ENCODE peak calls at places on chromosomes 4 and X, in ten cellular contexts. One of them, this sample, is unnamed.

GRCh38 chrX:153922932-153923857 is 2.9 kb downstream of the ARHGAP4 start:
- DNase-seq in stomach: peak
- DNase-seq in IMR-90: peak
- DNase-seq in fibroblast of pulmonary artery: peak
- DNase-seq in adipocyte: peak
- DNase-seq in uterus: peak
- DNase-seq in Peyer's patch: peak
- DNase-seq in endodermal cell: no peak
- DNase-seq in GM12865: no peak
- DNase-seq in pancreas: peak
- DNase-seq in this sample: peak

GRCh38 chr4:81412941-81413488 is 58.7 kb downstream of the RASGEF1B start:
- DNase-seq in uterus: no peak
- DNase-seq in Peyer's patch: no peak
- DNase-seq in endodermal cell: no peak
- DNase-seq in fibroblast of pulmonary artery: no peak
- DNase-seq in adipocyte: no peak
- DNase-seq in stomach: no peak
- DNase-seq in IMR-90: no peak
- DNase-seq in pancreas: no peak
- DNase-seq in GM12865: no peak
- DNase-seq in this sample: no peak

GRCh38 chr4:1366371-1367229 is 19.6 kb downstream of the UVSSA start:
- DNase-seq in uterus: no peak
- DNase-seq in endodermal cell: no peak
- DNase-seq in adipocyte: no peak
- DNase-seq in Peyer's patch: no peak
- DNase-seq in GM12865: no peak
- DNase-seq in fibroblast of pulmonary artery: no peak
- DNase-seq in pancreas: peak
- DNase-seq in IMR-90: no peak
- DNase-seq in stomach: no peak
- DNase-seq in this sample: no peak

GRCh38 chrX:11375614-11376119 is 82.5 kb downstream of the AMELX start:
- DNase-seq in IMR-90: no peak
- DNase-seq in stomach: no peak
- DNase-seq in uterus: no peak
- DNase-seq in fibroblast of pulmonary artery: no peak
- DNase-seq in adipocyte: no peak
- DNase-seq in pancreas: no peak
- DNase-seq in GM12865: no peak
- DNase-seq in Peyer's patch: no peak
- DNase-seq in endodermal cell: no peak
- DNase-seq in this sample: no peak

GRCh38 chr4:98851806-98852205 is 77.1 kb downstream of the EIF4E start:
- DNase-seq in adipocyte: peak
- DNase-seq in Peyer's patch: no peak
- DNase-seq in fibroblast of pulmonary artery: peak
- DNase-seq in endodermal cell: no peak
- DNase-seq in uterus: no peak
- DNase-seq in GM12865: no peak
- DNase-seq in stomach: no peak
- DNase-seq in pancreas: no peak
- DNase-seq in IMR-90: peak
- DNase-seq in this sample: no peak

GRCh38 chrX:68686684-68687045 is 39.2 kb downstream of the STARD8 start:
- DNase-seq in GM12865: no peak
- DNase-seq in stomach: no peak
- DNase-seq in fibroblast of pulmonary artery: peak
- DNase-seq in Peyer's patch: no peak
- DNase-seq in adipocyte: no peak
- DNase-seq in uterus: peak
- DNase-seq in pancreas: no peak
- DNase-seq in endodermal cell: no peak
- DNase-seq in IMR-90: no peak
- DNase-seq in this sample: peak

GRCh38 chr4:1050486-1051213 is 39.2 kb downstream of the FGFRL1 start:
- DNase-seq in uterus: no peak
- DNase-seq in IMR-90: no peak
- DNase-seq in Peyer's patch: peak
- DNase-seq in endodermal cell: peak
- DNase-seq in fibroblast of pulmonary artery: no peak
- DNase-seq in stomach: peak
- DNase-seq in adipocyte: no peak
- DNase-seq in pancreas: no peak
- DNase-seq in GM12865: no peak
- DNase-seq in this sample: no peak

GRCh38 chr4:52105276-52105675 is 54.2 kb downstream of the SPATA18 start:
- DNase-seq in stomach: no peak
- DNase-seq in fibroblast of pulmonary artery: no peak
- DNase-seq in IMR-90: no peak
- DNase-seq in adipocyte: no peak
- DNase-seq in endodermal cell: no peak
- DNase-seq in GM12865: no peak
- DNase-seq in Peyer's patch: no peak
- DNase-seq in pancreas: no peak
- DNase-seq in uterus: no peak
- DNase-seq in this sample: no peak

GRCh38 chr4:164252286-164252685 is 501.6 kb upstream of the SMIM31 start:
- DNase-seq in Peyer's patch: no peak
- DNase-seq in stomach: no peak
- DNase-seq in endodermal cell: peak
- DNase-seq in adipocyte: no peak
- DNase-seq in uterus: no peak
- DNase-seq in IMR-90: no peak
- DNase-seq in fibroblast of pulmonary artery: no peak
- DNase-seq in GM12865: no peak
- DNase-seq in pancreas: no peak
- DNase-seq in this sample: no peak

GRCh38 chr4:113433536-113434246 is 327.8 kb downstream of the CAMK2D start:
- DNase-seq in IMR-90: no peak
- DNase-seq in pancreas: no peak
- DNase-seq in stomach: no peak
- DNase-seq in uterus: no peak
- DNase-seq in GM12865: no peak
- DNase-seq in adipocyte: no peak
- DNase-seq in Peyer's patch: no peak
- DNase-seq in endodermal cell: no peak
- DNase-seq in fibroblast of pulmonary artery: no peak
- DNase-seq in this sample: no peak

DNA sequence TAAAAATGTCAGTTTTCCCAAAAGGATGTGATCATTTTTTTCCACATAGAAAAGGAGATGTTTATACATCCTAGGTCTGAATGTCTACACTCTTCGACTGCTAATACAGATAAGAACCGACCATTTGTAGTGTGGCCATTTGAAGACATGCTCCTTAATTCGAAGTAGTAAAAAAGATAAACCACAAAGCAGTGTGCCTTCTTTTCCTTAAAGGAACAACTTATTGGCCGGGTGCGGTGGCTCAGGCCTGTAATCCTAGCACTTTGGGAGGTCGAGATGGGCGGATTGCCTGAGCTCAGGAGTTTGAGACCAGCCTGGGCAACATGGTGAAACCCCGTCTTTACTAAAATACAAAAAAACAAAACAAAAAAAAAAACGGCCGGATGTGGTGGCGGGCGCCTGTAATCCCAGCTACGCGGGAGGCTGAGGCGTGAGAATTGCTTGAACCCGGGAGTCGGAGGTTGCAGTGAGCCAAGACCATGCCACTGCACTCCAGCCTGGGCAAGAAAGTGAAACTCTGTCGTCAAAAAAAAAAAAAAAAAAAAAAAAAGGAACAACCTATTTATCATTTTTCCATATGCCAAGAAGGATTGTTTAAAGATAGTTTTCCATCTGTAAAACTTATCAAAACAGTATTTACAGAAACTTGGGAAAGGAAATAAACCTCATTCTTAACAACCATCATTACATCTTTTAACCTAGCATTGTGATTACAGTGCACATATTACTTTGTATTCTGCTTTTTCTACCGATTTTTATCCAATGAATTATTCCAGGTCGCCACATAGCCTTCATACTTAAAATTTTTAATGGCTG is 2.6 kb downstream of the INTS6L start:
- DNase-seq in endodermal cell: no peak
- DNase-seq in Peyer's patch: no peak
- DNase-seq in IMR-90: no peak
- DNase-seq in stomach: no peak
- DNase-seq in GM12865: no peak
- DNase-seq in adipocyte: no peak
- DNase-seq in fibroblast of pulmonary artery: no peak
- DNase-seq in pancreas: no peak
- DNase-seq in uterus: no peak
- DNase-seq in this sample: no peak
- H3K4me3 ChIP-seq in endodermal cell: peak
- H3K4me3 ChIP-seq in Peyer's patch: no peak
- H3K4me3 ChIP-seq in IMR-90: no peak
- H3K4me3 ChIP-seq in stomach: no peak
- H3K4me3 ChIP-seq in GM12865: peak
- H3K4me3 ChIP-seq in adipocyte: peak
- H3K4me3 ChIP-seq in fibroblast of pulmonary artery: no peak
- H3K4me3 ChIP-seq in pancreas: peak
- H3K4me3 ChIP-seq in uterus: no peak
- H3K4me3 ChIP-seq in this sample: no peak

GRCh38 chrX:120755066-120755846 is 120.4 kb downstream of the CT47B1 start:
- DNase-seq in stomach: no peak
- DNase-seq in Peyer's patch: peak
- DNase-seq in endodermal cell: no peak
- DNase-seq in GM12865: peak
- DNase-seq in adipocyte: no peak
- DNase-seq in uterus: no peak
- DNase-seq in fibroblast of pulmonary artery: no peak
- DNase-seq in IMR-90: no peak
- DNase-seq in pancreas: peak
- DNase-seq in this sample: no peak

GRCh38 chrX:120750381-120750780 is 120.5 kb upstream of the C1GALT1C1 start:
- DNase-seq in adipocyte: no peak
- DNase-seq in fibroblast of pulmonary artery: no peak
- DNase-seq in IMR-90: no peak
- DNase-seq in pancreas: no peak
- DNase-seq in Peyer's patch: no peak
- DNase-seq in GM12865: no peak
- DNase-seq in uterus: no peak
- DNase-seq in stomach: no peak
- DNase-seq in endodermal cell: no peak
- DNase-seq in this sample: no peak

GRCh38 chrX:120751683-120752082 is 121.8 kb upstream of the C1GALT1C1 start:
- DNase-seq in GM12865: no peak
- DNase-seq in adipocyte: no peak
- DNase-seq in fibroblast of pulmonary artery: no peak
- DNase-seq in stomach: no peak
- DNase-seq in endodermal cell: no peak
- DNase-seq in pancreas: no peak
- DNase-seq in Peyer's patch: no peak
- DNase-seq in IMR-90: no peak
- DNase-seq in uterus: no peak
- DNase-seq in this sample: no peak

GRCh38 chrX:120753413-120754251 is 122.0 kb downstream of the CT47B1 start:
- DNase-seq in Peyer's patch: peak
- DNase-seq in IMR-90: no peak
- DNase-seq in adipocyte: no peak
- DNase-seq in GM12865: peak
- DNase-seq in pancreas: no peak
- DNase-seq in endodermal cell: no peak
- DNase-seq in uterus: no peak
- DNase-seq in stomach: no peak
- DNase-seq in fibroblast of pulmonary artery: no peak
- DNase-seq in this sample: no peak

GRCh38 chrX:120752431-120753128 is 122.7 kb upstream of the C1GALT1C1 start:
- DNase-seq in uterus: peak
- DNase-seq in Peyer's patch: no peak
- DNase-seq in pancreas: no peak
- DNase-seq in fibroblast of pulmonary artery: no peak
- DNase-seq in GM12865: no peak
- DNase-seq in stomach: no peak
- DNase-seq in adipocyte: no peak
- DNase-seq in endodermal cell: no peak
- DNase-seq in IMR-90: no peak
- DNase-seq in this sample: no peak
- H3K4me3 ChIP-seq in uterus: no peak
- H3K4me3 ChIP-seq in Peyer's patch: no peak
- H3K4me3 ChIP-seq in pancreas: no peak
- H3K4me3 ChIP-seq in fibroblast of pulmonary artery: no peak
- H3K4me3 ChIP-seq in GM12865: no peak
- H3K4me3 ChIP-seq in stomach: no peak
- H3K4me3 ChIP-seq in adipocyte: no peak
- H3K4me3 ChIP-seq in endodermal cell: no peak
- H3K4me3 ChIP-seq in IMR-90: no peak
- H3K4me3 ChIP-seq in this sample: no peak

GRCh38 chrX:45191383-45191782 is 9.3 kb downstream of the DIPK2B start:
- DNase-seq in adipocyte: no peak
- DNase-seq in stomach: no peak
- DNase-seq in pancreas: no peak
- DNase-seq in endodermal cell: no peak
- DNase-seq in Peyer's patch: no peak
- DNase-seq in IMR-90: no peak
- DNase-seq in uterus: no peak
- DNase-seq in GM12865: peak
- DNase-seq in fibroblast of pulmonary artery: no peak
- DNase-seq in this sample: no peak
- H3K4me3 ChIP-seq in adipocyte: no peak
- H3K4me3 ChIP-seq in stomach: no peak
- H3K4me3 ChIP-seq in pancreas: no peak
- H3K4me3 ChIP-seq in endodermal cell: no peak
- H3K4me3 ChIP-seq in Peyer's patch: no peak
- H3K4me3 ChIP-seq in IMR-90: no peak
- H3K4me3 ChIP-seq in uterus: no peak
- H3K4me3 ChIP-seq in GM12865: no peak
- H3K4me3 ChIP-seq in fibroblast of pulmonary artery: no peak
- H3K4me3 ChIP-seq in this sample: no peak

GRCh38 chrX:2374086-2374485 is 126.7 kb downstream of the DHRSX start:
- DNase-seq in IMR-90: peak
- DNase-seq in endodermal cell: no peak
- DNase-seq in pancreas: no peak
- DNase-seq in stomach: no peak
- DNase-seq in adipocyte: peak
- DNase-seq in fibroblast of pulmonary artery: peak
- DNase-seq in uterus: no peak
- DNase-seq in Peyer's patch: no peak
- DNase-seq in GM12865: no peak
- DNase-seq in this sample: no peak

GRCh38 chrX:2371026-2371778 is 129.6 kb downstream of the DHRSX start:
- DNase-seq in GM12865: no peak
- DNase-seq in IMR-90: no peak
- DNase-seq in endodermal cell: peak
- DNase-seq in pancreas: no peak
- DNase-seq in adipocyte: no peak
- DNase-seq in fibroblast of pulmonary artery: no peak
- DNase-seq in Peyer's patch: no peak
- DNase-seq in stomach: no peak
- DNase-seq in uterus: no peak
- DNase-seq in this sample: no peak

GRCh38 chrX:2376166-2376565 is 124.6 kb downstream of the DHRSX start:
- DNase-seq in fibroblast of pulmonary artery: no peak
- DNase-seq in endodermal cell: no peak
- DNase-seq in stomach: no peak
- DNase-seq in pancreas: no peak
- DNase-seq in uterus: no peak
- DNase-seq in Peyer's patch: no peak
- DNase-seq in IMR-90: no peak
- DNase-seq in GM12865: no peak
- DNase-seq in adipocyte: no peak
- DNase-seq in this sample: no peak

GRCh38 chrX:2373615-2374014 is 127.2 kb downstream of the DHRSX start:
- DNase-seq in fibroblast of pulmonary artery: no peak
- DNase-seq in stomach: no peak
- DNase-seq in Peyer's patch: no peak
- DNase-seq in endodermal cell: no peak
- DNase-seq in pancreas: no peak
- DNase-seq in adipocyte: no peak
- DNase-seq in IMR-90: no peak
- DNase-seq in GM12865: no peak
- DNase-seq in uterus: no peak
- DNase-seq in this sample: no peak

GRCh38 chrX:2370436-2370835 is 130.3 kb downstream of the DHRSX start:
- DNase-seq in pancreas: no peak
- DNase-seq in Peyer's patch: no peak
- DNase-seq in IMR-90: no peak
- DNase-seq in uterus: no peak
- DNase-seq in stomach: no peak
- DNase-seq in adipocyte: peak
- DNase-seq in fibroblast of pulmonary artery: no peak
- DNase-seq in endodermal cell: no peak
- DNase-seq in GM12865: no peak
- DNase-seq in this sample: no peak
- H3K4me3 ChIP-seq in pancreas: no peak
- H3K4me3 ChIP-seq in Peyer's patch: no peak
- H3K4me3 ChIP-seq in IMR-90: no peak
- H3K4me3 ChIP-seq in uterus: no peak
- H3K4me3 ChIP-seq in stomach: no peak
- H3K4me3 ChIP-seq in adipocyte: no peak
- H3K4me3 ChIP-seq in fibroblast of pulmonary artery: no peak
- H3K4me3 ChIP-seq in endodermal cell: no peak
- H3K4me3 ChIP-seq in GM12865: no peak
- H3K4me3 ChIP-seq in this sample: no peak

This sample was measured in prostate gland.